ENCODE peak calls at places on chromosome 15, in six cellular contexts. W is M059J, G is HTR-8/SVneo, V is breast epithelium, I is EL, D is H9. R is an unnamed sample.

GRCh38 chr15:33007295-33007855 is 187.1 kb downstream of the FMN1 start:
- DNase-seq in D (peak), V (no peak), W (peak), I (peak), G (peak), R (peak)

GRCh38 chr15:24848050-24848449 is 106.7 kb upstream of the SNRPN start:
- DNase-seq in I (no peak), D (peak), V (no peak), W (no peak), G (no peak), R (peak)

GRCh38 chr15:39629376-39629775 is 48.5 kb downstream of the THBS1 start:
- DNase-seq in I (peak), W (peak), D (no peak), V (no peak), G (no peak), R (peak)

GRCh38 chr15:62901916-62902554 is 140.5 kb upstream of the TPM1 start:
- DNase-seq in V (no peak), W (no peak), D (no peak), I (no peak), G (no peak), R (no peak)

GRCh38 chr15:72902245-72902928 is 118.8 kb upstream of the ADPGK start:
- DNase-seq in W (peak), G (peak), V (peak), I (peak), D (no peak), R (peak)

GRCh38 chr15:39584662-39585393 is 3.9 kb downstream of the THBS1 start:
- DNase-seq in W (peak), D (no peak), I (peak), G (no peak), V (no peak), R (peak)

GRCh38 chr15:31439328-31439727 is 112.7 kb downstream of the KLF13 start:
- DNase-seq in W (peak), D (peak), I (peak), G (peak), V (no peak), R (no peak)

GRCh38 chr15:25176616-25176923 is 221.8 kb downstream of the SNRPN start:
- DNase-seq in V (peak), W (no peak), G (no peak), I (no peak), D (peak), R (no peak)

GRCh38 chr15:69131362-69132215 is 28.8 kb upstream of the GLCE start:
- DNase-seq in W (no peak), G (no peak), I (no peak), V (no peak), D (no peak), R (no peak)

GRCh38 chr15:81548350-81549116 is 174.5 kb upstream of the TMC3 start:
- DNase-seq in V (no peak), D (no peak), G (no peak), I (peak), W (no peak), R (no peak)

GRCh38 chr15:70411464-70411863 is 313.7 kb upstream of the TLE3 start:
- DNase-seq in W (no peak), I (no peak), G (no peak), V (no peak), D (no peak), R (no peak)

GRCh38 chr15:65056868-65057548 is 10.8 kb downstream of the RASL12 start:
- DNase-seq in D (no peak), G (peak), V (no peak), I (peak), W (peak), R (peak)

GRCh38 chr15:101499863-101500713 is 10.6 kb upstream of the PCSK6 start:
- DNase-seq in D (no peak), W (peak), I (no peak), G (no peak), V (no peak), R (no peak)